ENCODE peak calls at places on chromosome 22, in four cellular contexts. One of them, this sample, is unnamed.

GRCh38 chr22:43293661-43294392 is 49.3 kb downstream of the SCUBE1 start:
- DNase-seq in mesenchymal stem cell: peak
- DNase-seq in activated CD4-positive, alpha-beta T cell treated with anti-CD3 and anti-CD28 coated beads, Interleukin-2, amount 50 U/mL, for 48 hours: no peak
- DNase-seq in HAP-1: no peak
- DNase-seq in this sample: no peak

GRCh38 chr22:17086750-17087149 is 1.9 kb downstream of the IL17RA start:
- DNase-seq in HAP-1: no peak
- DNase-seq in activated CD4-positive, alpha-beta T cell treated with anti-CD3 and anti-CD28 coated beads, Interleukin-2, amount 50 U/mL, for 48 hours: peak
- DNase-seq in mesenchymal stem cell: no peak
- DNase-seq in this sample: no peak

GRCh38 chr22:42717197-42717967 is 3.3 kb downstream of the A4GALT start:
- DNase-seq in HAP-1: peak
- DNase-seq in activated CD4-positive, alpha-beta T cell treated with anti-CD3 and anti-CD28 coated beads, Interleukin-2, amount 50 U/mL, for 48 hours: no peak
- DNase-seq in mesenchymal stem cell: peak
- DNase-seq in this sample: peak

GRCh38 chr22:17867160-17867785 is 93.0 kb upstream of the BID start:
- DNase-seq in HAP-1: no peak
- DNase-seq in activated CD4-positive, alpha-beta T cell treated with anti-CD3 and anti-CD28 coated beads, Interleukin-2, amount 50 U/mL, for 48 hours: no peak
- DNase-seq in mesenchymal stem cell: no peak
- DNase-seq in this sample: no peak

GRCh38 chr22:38953577-38954413 is 3.6 kb upstream of the APOBEC3A start:
- DNase-seq in mesenchymal stem cell: peak
- DNase-seq in activated CD4-positive, alpha-beta T cell treated with anti-CD3 and anti-CD28 coated beads, Interleukin-2, amount 50 U/mL, for 48 hours: peak
- DNase-seq in HAP-1: no peak
- DNase-seq in this sample: no peak

GRCh38 chr22:35656284-35656752 is 8.1 kb downstream of the APOL6 start:
- DNase-seq in HAP-1: no peak
- DNase-seq in mesenchymal stem cell: peak
- DNase-seq in activated CD4-positive, alpha-beta T cell treated with anti-CD3 and anti-CD28 coated beads, Interleukin-2, amount 50 U/mL, for 48 hours: no peak
- DNase-seq in this sample: no peak

GRCh38 chr22:43992331-43992821 is 31.7 kb upstream of the PARVB start:
- DNase-seq in HAP-1: no peak
- DNase-seq in mesenchymal stem cell: no peak
- DNase-seq in activated CD4-positive, alpha-beta T cell treated with anti-CD3 and anti-CD28 coated beads, Interleukin-2, amount 50 U/mL, for 48 hours: no peak
- DNase-seq in this sample: no peak

GRCh38 chr22:44394246-44395115 is 81.7 kb upstream of the SHISAL1 start:
- DNase-seq in mesenchymal stem cell: no peak
- DNase-seq in activated CD4-positive, alpha-beta T cell treated with anti-CD3 and anti-CD28 coated beads, Interleukin-2, amount 50 U/mL, for 48 hours: no peak
- DNase-seq in HAP-1: peak
- DNase-seq in this sample: no peak

GRCh38 chr22:32985899-32986772 is 72.0 kb downstream of the SYN3 start:
- DNase-seq in HAP-1: peak
- DNase-seq in mesenchymal stem cell: peak
- DNase-seq in activated CD4-positive, alpha-beta T cell treated with anti-CD3 and anti-CD28 coated beads, Interleukin-2, amount 50 U/mL, for 48 hours: peak
- DNase-seq in this sample: peak

This sample was measured in NT2/D1.